ENCODE peak calls at places on chromosome 22, in seven cellular contexts. K is trophoblast cell, J is mesendoderm, N is IMR-90, A is H9, M is mesenchymal stem cell, B is H1. L is an unnamed sample.

GRCh38 chr22:20912494-20912893 is 4.7 kb upstream of the CRKL start:
- DNase-seq in A (no peak), N (no peak), B (no peak), M (no peak), K (no peak), J (no peak), L (no peak)

GRCh38 chr22:33841281-33842005 is 78.8 kb downstream of the LARGE1 start:
- DNase-seq in N (no peak), A (no peak), M (no peak), J (no peak), K (no peak), B (no peak), L (no peak)

GRCh38 chr22:39434243-39434653 is 22.6 kb upstream of the MGAT3 start:
- DNase-seq in M (no peak), B (no peak), K (no peak), A (no peak), J (no peak), N (no peak), L (no peak)

GRCh38 chr22:39309364-39309861 is 10.0 kb downstream of the RPL3 start:
- DNase-seq in M (peak), N (no peak), K (peak), B (no peak), J (peak), A (peak), L (no peak)

GRCh38 chr22:26170112-26170492 is 840 bp downstream of the SEZ6L start:
- DNase-seq in N (no peak), A (peak), M (no peak), B (no peak), K (no peak), J (peak), L (no peak)

GRCh38 chr22:33210129-33210784 is 152.1 kb upstream of the SYN3 start:
- DNase-seq in J (peak), M (peak), B (no peak), A (peak), K (peak), N (peak), L (peak)

GRCh38 chr22:50206599-50206998 is 5.8 kb downstream of the SELENOO start:
- DNase-seq in K (peak), N (peak), A (peak), J (peak), M (peak), B (peak), L (no peak)

GRCh38 chr22:35630387-35630793 is 13.3 kb upstream of the MB start:
- DNase-seq in N (peak), J (peak), M (peak), K (peak), A (peak), B (no peak), L (no peak)

GRCh38 chr22:27251563-27251962 is 550.0 kb downstream of the MN1 start:
- DNase-seq in K (no peak), N (no peak), J (no peak), M (no peak), B (no peak), A (no peak), L (no peak)

GRCh38 chr22:20583471-20583922 is 76.1 kb downstream of the MED15 start:
- DNase-seq in N (no peak), K (no peak), B (no peak), M (no peak), J (peak), A (peak), L (no peak)

GRCh38 chr22:38286915-38287669 is 14.3 kb upstream of the TMEM184B start:
- DNase-seq in M (no peak), N (no peak), J (no peak), A (no peak), K (no peak), B (no peak), L (no peak)

GRCh38 chr22:33853200-33854097 is 66.8 kb downstream of the LARGE1 start:
- DNase-seq in B (no peak), A (peak), K (peak), M (peak), N (peak), J (no peak), L (no peak)

GRCh38 chr22:31893460-31893859 is 50.9 kb upstream of the YWHAH start:
- DNase-seq in J (no peak), B (no peak), A (no peak), K (no peak), M (no peak), N (no peak), L (no peak)

GRCh38 chr22:29567338-29567737 is 13.6 kb downstream of the NIPSNAP1 start:
- DNase-seq in J (no peak), M (no peak), K (no peak), N (no peak), A (no peak), B (no peak), L (no peak)
- H2BK120ac ChIP-seq in J (no peak), M (no peak), K (no peak), N (no peak), A (no peak), B (no peak), L (no peak)

GRCh38 chr22:30752771-30753170 is 58.1 kb downstream of the OSBP2 start:
- DNase-seq in N (no peak), M (no peak), B (no peak), J (no peak), A (no peak), K (no peak), L (no peak)
- H3K23ac ChIP-seq in N (no peak), M (no peak), B (no peak), J (no peak), A (no peak), K (no peak), L (no peak)

GRCh38 chr22:23105919-23106853 is 35.6 kb downstream of the RSPH14 start:
- DNase-seq in K (no peak), B (no peak), N (no peak), A (no peak), J (no peak), M (no peak), L (no peak)

GRCh38 chr22:23108324-23109078 is 33.3 kb downstream of the RSPH14 start:
- DNase-seq in A (no peak), B (no peak), J (no peak), M (no peak), K (no peak), N (no peak), L (no peak)

GRCh38 chr22:23107487-23108323 is 34.1 kb downstream of the RSPH14 start:
- DNase-seq in B (no peak), A (no peak), K (no peak), M (no peak), J (no peak), N (no peak), L (no peak)

GRCh38 chr22:23105304-23105703 is 35.0 kb downstream of the GNAZ start:
- DNase-seq in M (no peak), N (no peak), A (no peak), B (no peak), J (no peak), K (no peak), L (no peak)

GRCh38 chr22:23106906-23107367 is 34.9 kb downstream of the RSPH14 start:
- DNase-seq in N (no peak), B (no peak), J (no peak), A (no peak), K (no peak), M (no peak), L (no peak)
- H2BK120ac ChIP-seq in N (no peak), B (no peak), J (no peak), A (no peak), K (no peak), M (no peak), L (no peak)

GRCh38 chr22:45978275-45978713 is 1.3 kb upstream of the WNT7B start:
- DNase-seq in J (no peak), N (no peak), K (no peak), B (no peak), M (no peak), A (no peak), L (peak)

GRCh38 chr22:45984316-45984916 is 7.5 kb upstream of the WNT7B start:
- DNase-seq in A (no peak), B (no peak), J (no peak), K (no peak), M (no peak), N (no peak), L (no peak)

GRCh38 chr22:45977551-45978274 is 751 bp upstream of the WNT7B start:
- DNase-seq in A (peak), N (peak), J (peak), M (peak), K (peak), B (no peak), L (peak)

GRCh38 chr22:45983797-45984196 is 6.8 kb upstream of the WNT7B start:
- DNase-seq in K (no peak), B (no peak), A (no peak), J (no peak), N (no peak), M (no peak), L (no peak)

DNA sequence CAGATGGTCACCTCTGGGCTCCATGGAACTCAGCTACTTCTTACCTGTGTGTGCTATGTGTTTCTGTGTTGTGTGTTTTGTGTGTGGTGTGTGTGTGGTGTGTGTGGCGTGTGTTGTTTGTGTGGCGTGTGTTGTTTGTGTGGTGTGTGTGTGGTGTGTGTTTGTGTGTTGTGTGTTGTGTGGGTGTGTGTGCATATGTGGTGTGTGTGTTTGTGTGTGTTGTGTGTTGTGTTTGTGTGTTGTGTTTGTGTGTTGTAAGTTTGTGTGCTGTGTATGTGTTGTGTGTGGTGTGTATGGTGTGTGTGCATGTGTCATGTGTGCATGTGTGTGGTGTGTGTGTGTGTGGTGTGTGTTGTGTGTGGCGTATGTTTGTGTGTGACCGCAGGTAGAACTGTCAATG is 3.8 kb upstream of the WNT7B start:
- DNase-seq in K (no peak), A (no peak), N (no peak), M (peak), B (no peak), J (no peak), L (no peak)
- H3K23ac ChIP-seq in K (peak), A (no peak), N (no peak), M (no peak), B (no peak), J (no peak), L (no peak)

GRCh38 chr22:47561115-47561675 is 798.7 kb downstream of the TBC1D22A start:
- DNase-seq in J (no peak), B (no peak), A (no peak), K (no peak), N (no peak), M (no peak), L (no peak)

GRCh38 chr22:47556473-47556872 is 794.0 kb downstream of the TBC1D22A start:
- DNase-seq in B (no peak), N (no peak), A (no peak), M (no peak), J (no peak), K (no peak), L (no peak)

GRCh38 chr22:47561766-47562165 is 799.3 kb downstream of the TBC1D22A start:
- DNase-seq in A (no peak), N (no peak), B (no peak), K (no peak), M (no peak), J (no peak), L (no peak)

GRCh38 chr22:47563406-47564157 is 801.1 kb downstream of the TBC1D22A start:
- DNase-seq in B (no peak), A (no peak), N (no peak), J (no peak), K (no peak), M (no peak), L (no peak)

DNA sequence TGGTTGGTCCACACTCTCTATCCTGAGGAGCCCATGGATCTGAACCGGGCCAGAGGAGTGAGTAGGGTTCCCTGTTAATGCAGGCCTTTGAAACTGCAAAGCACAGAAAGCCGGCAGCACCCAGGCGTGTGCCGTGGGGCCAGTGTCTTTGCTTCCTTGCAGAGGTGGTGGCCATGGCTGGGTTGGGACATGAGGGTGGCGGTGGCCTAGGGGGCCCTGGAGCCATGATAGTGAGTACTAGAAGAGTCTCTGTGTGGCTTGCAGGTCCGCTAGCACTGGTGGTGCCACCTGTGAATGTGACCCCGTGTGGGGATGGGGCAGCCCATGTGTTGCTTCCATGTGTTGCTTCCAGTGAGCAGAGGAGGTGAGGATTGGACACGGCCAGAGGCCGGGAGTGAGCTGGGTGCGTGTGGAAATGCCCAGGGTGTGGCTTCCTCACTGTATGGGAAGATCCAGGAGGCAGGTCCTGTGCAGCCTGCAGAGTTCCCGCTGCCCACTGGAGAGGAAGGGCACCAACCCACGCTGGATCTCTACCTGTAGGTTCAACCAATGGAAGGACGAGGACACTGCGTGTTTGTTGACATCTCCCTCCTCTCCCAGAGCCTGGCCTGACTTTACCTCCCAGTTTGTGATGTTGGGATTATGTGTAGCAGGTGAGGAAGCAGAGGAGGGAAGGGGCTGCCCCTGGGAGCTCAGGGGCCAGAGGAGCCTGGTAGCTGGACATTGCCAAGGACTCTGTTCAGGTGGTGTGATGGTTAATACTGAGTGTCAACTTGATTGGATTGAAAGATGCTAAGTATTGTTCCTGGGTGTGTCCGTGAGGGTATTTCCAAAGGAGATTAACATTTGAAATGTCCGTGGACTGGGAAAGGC is 796.6 kb downstream of the TBC1D22A start:
- DNase-seq in B (no peak), J (no peak), M (no peak), N (no peak), K (no peak), A (no peak), L (no peak)
- H2BK120ac ChIP-seq in B (no peak), J (no peak), M (no peak), N (no peak), K (no peak), A (no peak), L (no peak)

GRCh38 chr22:22936190-22936914 is 48.7 kb downstream of the IGLL5 start:
- DNase-seq in N (no peak), A (no peak), M (no peak), B (no peak), K (no peak), J (no peak), L (no peak)

GRCh38 chr22:22935056-22935545 is 47.5 kb downstream of the IGLL5 start:
- DNase-seq in J (no peak), N (no peak), K (no peak), A (no peak), M (no peak), B (no peak), L (no peak)

GRCh38 chr22:22936915-22937656 is 49.5 kb downstream of the IGLL5 start:
- DNase-seq in B (no peak), A (no peak), M (no peak), J (no peak), N (no peak), K (no peak), L (no peak)

GRCh38 chr22:22934543-22935055 is 47.0 kb downstream of the IGLL5 start:
- DNase-seq in J (no peak), M (no peak), N (no peak), K (no peak), B (no peak), A (no peak), L (no peak)

DNA sequence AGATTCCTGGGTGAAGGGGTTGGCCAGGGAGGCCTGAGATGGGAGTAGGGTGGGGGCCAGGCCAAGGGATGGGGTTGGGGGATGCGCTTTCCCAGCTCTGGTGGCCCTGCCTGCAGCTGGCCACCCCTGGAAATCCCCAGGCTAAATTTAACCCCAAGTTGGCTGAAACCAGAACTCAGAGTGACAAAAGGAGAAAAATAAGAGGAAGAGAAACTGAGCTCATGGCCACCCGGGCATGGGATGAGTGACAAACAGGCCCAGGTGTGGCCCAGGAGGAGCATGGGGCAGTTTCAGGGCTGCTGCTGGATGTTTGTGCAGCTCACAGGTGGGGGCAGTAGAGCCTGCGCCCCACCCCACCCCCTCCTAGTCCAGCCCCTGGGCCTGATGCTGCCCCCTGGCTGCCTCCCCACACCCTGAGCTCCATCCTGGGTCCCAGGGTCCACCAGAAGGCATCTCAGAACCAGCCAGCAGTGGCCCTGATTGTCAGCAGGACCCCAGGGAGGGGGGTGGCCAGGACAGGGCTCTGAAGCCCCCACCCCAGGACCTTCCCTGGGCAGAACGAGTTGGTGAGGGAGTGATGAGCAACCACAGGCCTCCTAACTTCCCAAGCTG is 48.0 kb downstream of the IGLL5 start:
- DNase-seq in K (no peak), M (no peak), J (peak), N (no peak), B (no peak), A (peak), L (no peak)
- H3K23ac ChIP-seq in K (no peak), M (no peak), J (no peak), N (no peak), B (no peak), A (no peak), L (peak)

GRCh38 chr22:43233529-43233928 is 46.6 kb upstream of the TTLL12 start:
- DNase-seq in N (no peak), A (no peak), M (no peak), B (no peak), K (peak), J (no peak), L (no peak)
- H2BK120ac ChIP-seq in N (no peak), A (no peak), M (no peak), B (no peak), K (no peak), J (no peak), L (no peak)

GRCh38 chr22:23856721-23857605 is 712 bp upstream of the SLC2A11 start:
- DNase-seq in J (peak), A (peak), K (peak), N (peak), B (no peak), M (peak), L (peak)

GRCh38 chr22:23859201-23859600 is 1.5 kb downstream of the SLC2A11 start:
- DNase-seq in A (no peak), J (no peak), M (no peak), K (no peak), B (no peak), N (no peak), L (no peak)

GRCh38 chr22:23858484-23858815 is 775 bp downstream of the SLC2A11 start:
- DNase-seq in N (no peak), A (no peak), K (no peak), J (no peak), M (no peak), B (no peak), L (no peak)

GRCh38 chr22:23862103-23862502 is 4.4 kb downstream of the SLC2A11 start:
- DNase-seq in N (peak), M (peak), K (peak), J (peak), A (peak), B (no peak), L (no peak)

GRCh38 chr22:23857606-23858483 is at the start of gene SLC2A11:
- DNase-seq in J (peak), A (peak), N (peak), M (peak), K (peak), B (peak), L (peak)
- H3K23ac ChIP-seq in J (peak), A (no peak), N (peak), M (no peak), K (no peak), B (no peak), L (peak)

GRCh38 chr22:19271273-19271855 is 20.2 kb downstream of the CLTCL1 start:
- DNase-seq in K (no peak), A (no peak), N (no peak), J (no peak), B (no peak), M (no peak), L (no peak)
- H2BK120ac ChIP-seq in K (no peak), A (no peak), N (no peak), J (no peak), B (no peak), M (no peak), L (no peak)

GRCh38 chr22:48885919-48886305 is 941.8 kb downstream of the BRD1 start:
- DNase-seq in J (no peak), N (no peak), A (peak), K (no peak), M (no peak), B (no peak), L (no peak)

GRCh38 chr22:48885271-48885918 is 942.3 kb downstream of the BRD1 start:
- DNase-seq in K (no peak), J (no peak), M (no peak), N (no peak), B (no peak), A (peak), L (no peak)

GRCh38 chr22:48887394-48888332 is 940.0 kb downstream of the BRD1 start:
- DNase-seq in K (no peak), M (no peak), B (no peak), A (no peak), N (no peak), J (no peak), L (no peak)

GRCh38 chr22:48888466-48889208 is 939.0 kb downstream of the BRD1 start:
- DNase-seq in K (no peak), B (no peak), M (no peak), N (no peak), J (no peak), A (no peak), L (no peak)

GRCh38 chr22:48886604-48887393 is 940.9 kb downstream of the BRD1 start:
- DNase-seq in K (no peak), J (no peak), B (no peak), N (no peak), M (no peak), A (peak), L (no peak)
- H3K23ac ChIP-seq in K (no peak), J (no peak), B (no peak), N (no peak), M (no peak), A (no peak), L (peak)

L was measured in neuronal stem cell.